ENCODE peak calls at places on chromosomes 11 and 22, in ten cellular contexts. One of them, this sample, is unnamed.

GRCh38 chr11:48052183-48053040 is 72.1 kb downstream of the PTPRJ start:
- DNase-seq in stomach: peak; percentile 90
- DNase-seq in tibial nerve: no peak
- DNase-seq in sigmoid colon: no peak
- DNase-seq in body of pancreas: peak; percentile 60
- DNase-seq in adrenal gland: no peak
- DNase-seq in transverse colon: peak; percentile 25
- DNase-seq in Peyer's patch: no peak
- DNase-seq in IMR-90: peak; percentile 85
- DNase-seq in A549: peak; percentile 62
- DNase-seq in this sample: peak; percentile 86

GRCh38 chr11:13337986-13338436 is 60.4 kb downstream of the BMAL1 start:
- DNase-seq in body of pancreas: no peak
- DNase-seq in adrenal gland: no peak
- DNase-seq in tibial nerve: no peak
- DNase-seq in sigmoid colon: no peak
- DNase-seq in A549: peak; percentile 34
- DNase-seq in Peyer's patch: no peak
- DNase-seq in transverse colon: no peak
- DNase-seq in stomach: no peak
- DNase-seq in IMR-90: peak; percentile 78
- DNase-seq in this sample: no peak

GRCh38 chr11:117170210-117170609 is 8.3 kb upstream of the SIDT2 start:
- DNase-seq in transverse colon: no peak
- DNase-seq in body of pancreas: no peak
- DNase-seq in sigmoid colon: no peak
- DNase-seq in tibial nerve: no peak
- DNase-seq in Peyer's patch: no peak
- DNase-seq in A549: no peak
- DNase-seq in adrenal gland: no peak
- DNase-seq in IMR-90: peak; percentile 26
- DNase-seq in stomach: no peak
- DNase-seq in this sample: no peak

GRCh38 chr11:35584321-35584720 is 33.9 kb upstream of the FJX1 start:
- DNase-seq in stomach: no peak
- DNase-seq in transverse colon: no peak
- DNase-seq in IMR-90: peak; percentile 88
- DNase-seq in sigmoid colon: no peak
- DNase-seq in A549: no peak
- DNase-seq in adrenal gland: no peak
- DNase-seq in body of pancreas: no peak
- DNase-seq in Peyer's patch: no peak
- DNase-seq in tibial nerve: no peak
- DNase-seq in this sample: no peak

GRCh38 chr22:30969532-30970355 is 679 bp downstream of the TUG1 start:
- DNase-seq in tibial nerve: no peak
- DNase-seq in A549: peak; percentile 44
- DNase-seq in body of pancreas: no peak
- DNase-seq in transverse colon: peak; percentile 53
- DNase-seq in stomach: peak; percentile 31
- DNase-seq in IMR-90: peak; percentile 44
- DNase-seq in sigmoid colon: peak; percentile 64
- DNase-seq in Peyer's patch: peak; percentile 27
- DNase-seq in adrenal gland: peak; percentile 32
- DNase-seq in this sample: peak; percentile 32

GRCh38 chr22:33975841-33976240 is 55.6 kb upstream of the LARGE1 start:
- DNase-seq in IMR-90: no peak
- DNase-seq in stomach: no peak
- DNase-seq in transverse colon: no peak
- DNase-seq in adrenal gland: no peak
- DNase-seq in body of pancreas: no peak
- DNase-seq in sigmoid colon: no peak
- DNase-seq in tibial nerve: no peak
- DNase-seq in Peyer's patch: no peak
- DNase-seq in A549: no peak
- DNase-seq in this sample: no peak

GRCh38 chr11:70527429-70528045 is 129.2 kb downstream of the CTTN start:
- DNase-seq in transverse colon: no peak
- DNase-seq in tibial nerve: no peak
- DNase-seq in A549: no peak
- DNase-seq in body of pancreas: no peak
- DNase-seq in IMR-90: no peak
- DNase-seq in Peyer's patch: no peak
- DNase-seq in sigmoid colon: no peak
- DNase-seq in adrenal gland: no peak
- DNase-seq in stomach: no peak
- DNase-seq in this sample: no peak

GRCh38 chr11:112352907-112353306 is 92.2 kb upstream of the PLET1 start:
- DNase-seq in body of pancreas: no peak
- DNase-seq in adrenal gland: no peak
- DNase-seq in sigmoid colon: no peak
- DNase-seq in A549: no peak
- DNase-seq in tibial nerve: no peak
- DNase-seq in transverse colon: no peak
- DNase-seq in Peyer's patch: no peak
- DNase-seq in IMR-90: peak; percentile 44
- DNase-seq in stomach: no peak
- DNase-seq in this sample: no peak

GRCh38 chr11:19974886-19975285 is 185.4 kb downstream of the DBX1 start:
- DNase-seq in adrenal gland: no peak
- DNase-seq in tibial nerve: no peak
- DNase-seq in A549: no peak
- DNase-seq in body of pancreas: no peak
- DNase-seq in IMR-90: no peak
- DNase-seq in Peyer's patch: no peak
- DNase-seq in sigmoid colon: no peak
- DNase-seq in transverse colon: no peak
- DNase-seq in stomach: no peak
- DNase-seq in this sample: no peak

GRCh38 chr11:19972637-19973036 is 187.6 kb downstream of the DBX1 start:
- DNase-seq in stomach: no peak
- DNase-seq in A549: no peak
- DNase-seq in body of pancreas: no peak
- DNase-seq in adrenal gland: no peak
- DNase-seq in transverse colon: no peak
- DNase-seq in sigmoid colon: no peak
- DNase-seq in IMR-90: no peak
- DNase-seq in tibial nerve: no peak
- DNase-seq in Peyer's patch: no peak
- DNase-seq in this sample: no peak

GRCh38 chr11:19970944-19971343 is 189.3 kb downstream of the DBX1 start:
- DNase-seq in transverse colon: no peak
- DNase-seq in body of pancreas: no peak
- DNase-seq in sigmoid colon: no peak
- DNase-seq in Peyer's patch: no peak
- DNase-seq in tibial nerve: no peak
- DNase-seq in IMR-90: no peak
- DNase-seq in stomach: no peak
- DNase-seq in A549: no peak
- DNase-seq in adrenal gland: no peak
- DNase-seq in this sample: no peak

GRCh38 chr11:19973136-19973635 is 187.1 kb downstream of the DBX1 start:
- DNase-seq in stomach: no peak
- DNase-seq in adrenal gland: no peak
- DNase-seq in Peyer's patch: no peak
- DNase-seq in tibial nerve: no peak
- DNase-seq in body of pancreas: no peak
- DNase-seq in A549: no peak
- DNase-seq in IMR-90: no peak
- DNase-seq in transverse colon: no peak
- DNase-seq in sigmoid colon: no peak
- DNase-seq in this sample: no peak

DNA sequence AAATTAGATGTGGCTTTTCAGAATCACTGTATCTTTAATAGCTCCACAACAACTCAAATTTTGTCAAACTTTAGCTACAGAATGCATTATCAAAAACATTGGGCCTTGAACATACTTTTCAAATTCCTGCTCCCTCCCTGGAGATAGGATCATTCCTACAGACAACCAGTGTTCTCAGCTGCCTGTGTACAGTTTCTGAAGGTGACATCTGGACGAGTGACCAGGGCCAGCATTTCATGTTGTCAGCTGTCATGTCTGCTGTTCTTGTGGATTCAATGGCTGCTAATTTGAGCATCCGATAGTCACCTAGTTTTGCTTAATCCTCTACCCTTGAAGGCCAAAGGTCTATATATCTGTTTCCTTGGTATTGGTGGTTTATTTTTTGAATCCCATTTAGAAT is 188.2 kb downstream of the DBX1 start:
- DNase-seq in Peyer's patch: no peak
- DNase-seq in IMR-90: no peak
- DNase-seq in transverse colon: no peak
- DNase-seq in sigmoid colon: no peak
- DNase-seq in A549: no peak
- DNase-seq in tibial nerve: no peak
- DNase-seq in body of pancreas: no peak
- DNase-seq in adrenal gland: no peak
- DNase-seq in stomach: no peak
- DNase-seq in this sample: no peak
- TF ChIP-seq POLR2A in Peyer's patch: no peak
- TF ChIP-seq POLR2A in IMR-90: no peak
- TF ChIP-seq POLR2A in transverse colon: no peak
- TF ChIP-seq POLR2A in sigmoid colon: no peak
- TF ChIP-seq POLR2A in A549: no peak
- TF ChIP-seq POLR2A in tibial nerve: no peak
- TF ChIP-seq POLR2A in body of pancreas: no peak
- TF ChIP-seq POLR2A in adrenal gland: no peak
- TF ChIP-seq POLR2A in stomach: no peak
- TF ChIP-seq POLR2A in this sample: no peak

DNA sequence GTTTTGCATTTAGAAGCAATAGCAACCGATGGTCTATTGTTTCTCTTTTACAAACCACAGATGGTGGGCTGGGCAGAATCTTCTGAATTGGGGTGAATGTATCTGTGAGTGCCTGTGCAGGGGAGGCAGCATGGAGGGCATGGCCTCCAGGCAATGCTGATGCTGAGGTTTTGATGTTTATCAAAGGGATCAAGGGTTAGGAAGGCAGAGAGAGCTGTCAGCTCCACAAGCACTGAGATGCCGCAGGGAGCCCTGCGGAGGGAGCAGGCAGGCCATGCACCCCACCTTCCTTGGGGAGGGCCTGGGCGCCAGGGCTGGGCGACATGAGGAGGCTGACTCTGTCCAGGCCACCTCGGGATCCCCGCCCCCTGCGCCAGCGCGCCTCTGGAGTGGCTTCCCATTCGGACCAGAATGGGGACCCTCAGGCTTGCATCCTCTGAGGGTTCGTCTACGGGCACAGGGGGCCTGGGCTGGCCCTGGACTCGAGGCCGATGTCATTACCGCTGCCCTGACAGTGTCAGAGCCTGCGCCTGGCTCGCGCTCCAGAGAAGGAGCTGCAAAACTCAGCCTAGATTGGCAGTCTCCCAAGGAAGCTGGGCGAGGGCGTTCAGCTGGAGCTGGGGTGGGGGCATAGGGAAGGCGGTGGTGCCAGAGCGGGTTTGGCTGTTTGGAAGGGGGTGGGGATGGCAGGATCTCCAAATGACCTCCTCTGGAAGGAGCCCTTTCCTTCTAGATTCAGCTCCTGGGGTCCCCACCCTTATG is 13.9 kb upstream of the TH start:
- DNase-seq in sigmoid colon: no peak
- DNase-seq in transverse colon: no peak
- DNase-seq in A549: no peak
- DNase-seq in tibial nerve: no peak
- DNase-seq in adrenal gland: no peak
- DNase-seq in stomach: no peak
- DNase-seq in body of pancreas: no peak
- DNase-seq in Peyer's patch: no peak
- DNase-seq in IMR-90: no peak
- DNase-seq in this sample: peak; percentile 80
- TF ChIP-seq POLR2A in sigmoid colon: no peak
- TF ChIP-seq POLR2A in transverse colon: no peak
- TF ChIP-seq POLR2A in A549: no peak
- TF ChIP-seq POLR2A in tibial nerve: no peak
- TF ChIP-seq POLR2A in adrenal gland: no peak
- TF ChIP-seq POLR2A in stomach: no peak
- TF ChIP-seq POLR2A in body of pancreas: no peak
- TF ChIP-seq POLR2A in Peyer's patch: no peak
- TF ChIP-seq POLR2A in IMR-90: no peak
- TF ChIP-seq POLR2A in this sample: no peak

DNA sequence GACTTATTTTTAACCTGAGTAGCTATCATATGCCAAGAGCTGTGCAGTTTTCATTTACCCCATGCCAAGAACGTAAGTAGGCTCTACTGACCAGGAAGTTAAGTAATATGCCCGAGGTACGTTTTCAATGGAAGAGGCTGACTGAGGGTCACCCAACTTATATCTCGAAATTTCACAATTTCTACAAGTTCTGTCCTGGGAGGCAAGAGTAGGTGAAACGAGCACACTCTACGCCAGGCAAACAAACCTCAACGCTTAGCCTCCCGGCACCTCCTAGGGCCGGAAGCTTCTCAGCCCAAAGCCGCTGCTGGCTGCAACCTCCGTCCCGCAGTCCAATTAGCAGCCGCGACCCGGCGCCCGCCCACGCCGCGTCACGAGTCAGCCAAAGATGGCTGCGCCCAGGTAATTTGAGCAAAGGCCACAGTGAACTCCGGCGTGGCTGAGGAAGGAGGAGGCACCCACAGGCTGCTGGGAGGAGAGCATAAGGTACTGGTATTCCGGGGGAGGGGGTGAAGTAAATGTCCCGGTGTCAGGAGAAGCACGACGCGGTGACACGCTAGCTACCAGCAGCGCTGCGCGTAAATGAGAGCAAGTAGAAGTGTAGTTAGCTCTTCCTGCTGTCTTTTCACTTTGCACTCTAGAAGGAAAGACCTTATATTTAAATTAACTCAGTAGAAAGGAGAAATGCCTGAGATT is at the start of gene TMEM126A:
- DNase-seq in adrenal gland: peak; percentile 90
- DNase-seq in A549: peak; percentile 89
- DNase-seq in stomach: peak; percentile 92
- DNase-seq in transverse colon: peak; percentile 92
- DNase-seq in tibial nerve: peak; percentile 78
- DNase-seq in sigmoid colon: peak; percentile 93
- DNase-seq in body of pancreas: peak; percentile 90
- DNase-seq in IMR-90: peak; percentile 75
- DNase-seq in Peyer's patch: peak; percentile 87
- DNase-seq in this sample: peak; percentile 98
- TF ChIP-seq POLR2A in adrenal gland: no peak
- TF ChIP-seq POLR2A in A549: peak; percentile 88
- TF ChIP-seq POLR2A in stomach: peak; percentile 72
- TF ChIP-seq POLR2A in transverse colon: peak; percentile 90
- TF ChIP-seq POLR2A in tibial nerve: peak; percentile 63
- TF ChIP-seq POLR2A in sigmoid colon: peak; percentile 45
- TF ChIP-seq POLR2A in body of pancreas: peak; percentile 92
- TF ChIP-seq POLR2A in IMR-90: peak; percentile 79
- TF ChIP-seq POLR2A in Peyer's patch: peak; percentile 84
- TF ChIP-seq POLR2A in this sample: no peak

DNA sequence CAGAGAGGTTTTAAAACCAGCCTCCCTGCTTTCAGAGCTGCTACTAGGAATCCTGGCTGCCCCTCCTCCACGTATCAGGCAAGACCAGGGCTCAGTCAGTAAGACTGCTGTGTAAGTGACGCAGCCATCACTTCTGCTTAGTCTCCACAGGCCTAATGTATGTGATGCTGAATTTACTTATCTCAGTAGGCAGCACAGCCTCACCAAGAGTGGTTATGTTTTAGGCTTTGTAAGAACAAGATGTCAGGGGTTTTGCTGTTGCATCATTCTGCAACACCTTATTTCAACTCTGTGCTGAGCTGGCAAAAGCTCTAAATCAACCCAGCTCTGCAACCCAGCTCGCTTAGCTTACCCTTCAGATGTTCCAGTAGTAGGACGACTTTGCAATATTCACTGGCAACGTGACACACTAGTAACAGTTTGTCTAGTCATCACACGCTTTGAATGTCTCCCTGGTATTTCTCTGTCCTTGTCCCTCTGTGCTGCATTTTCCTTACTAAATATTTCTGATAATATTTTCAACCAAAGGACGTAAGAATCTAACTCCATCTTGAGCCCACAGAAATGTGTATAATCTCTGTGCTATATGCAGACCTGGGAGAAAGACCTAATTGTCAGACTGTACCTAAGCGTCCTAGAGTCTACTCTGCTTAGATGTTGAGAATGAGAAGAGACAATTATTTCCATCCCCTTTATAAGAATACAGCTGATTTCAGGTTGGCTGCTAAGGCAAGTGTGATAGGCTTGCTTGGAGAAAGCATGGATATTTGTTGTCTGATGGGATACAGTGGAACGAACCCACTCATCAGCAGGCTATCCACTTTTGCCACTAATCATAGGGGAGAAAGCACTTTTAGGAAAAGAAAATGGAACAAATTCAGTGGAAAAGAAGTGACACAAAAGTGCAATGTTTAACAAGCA is 72.2 kb downstream of the LARGE2 start:
- DNase-seq in IMR-90: peak; percentile 51
- DNase-seq in sigmoid colon: no peak
- DNase-seq in adrenal gland: peak; percentile 40
- DNase-seq in tibial nerve: no peak
- DNase-seq in A549: no peak
- DNase-seq in body of pancreas: no peak
- DNase-seq in transverse colon: no peak
- DNase-seq in stomach: no peak
- DNase-seq in Peyer's patch: no peak
- DNase-seq in this sample: no peak
- TF ChIP-seq POLR2A in IMR-90: no peak
- TF ChIP-seq POLR2A in sigmoid colon: no peak
- TF ChIP-seq POLR2A in adrenal gland: no peak
- TF ChIP-seq POLR2A in tibial nerve: no peak
- TF ChIP-seq POLR2A in A549: no peak
- TF ChIP-seq POLR2A in body of pancreas: no peak
- TF ChIP-seq POLR2A in transverse colon: no peak
- TF ChIP-seq POLR2A in stomach: no peak
- TF ChIP-seq POLR2A in Peyer's patch: no peak
- TF ChIP-seq POLR2A in this sample: no peak

This sample was measured in upper lobe of left lung.